ENCODE peak calls at places on chromosomes 5 and 9, in seven cellular contexts. O, N, Z, S, P, B and A are unnamed samples.

GRCh38 chr9:79046401-79046800 is 525.4 kb upstream of the TLE4 start:
- DNase-seq in P (no peak), O (no peak), Z (no peak), N (no peak), B (no peak), S (no peak), A (no peak)

GRCh38 chr5:126561908-126562307 is 33.1 kb downstream of the ALDH7A1 start:
- DNase-seq in O (no peak), B (no peak), Z (no peak), P (no peak), N (no peak), S (no peak), A (no peak)

GRCh38 chr5:22852807-22853670 is at the start of gene CDH12:
- DNase-seq in S (peak), B (peak), N (peak), P (no peak), Z (no peak), O (no peak), A (peak)

GRCh38 chr9:137167752-137168574 is 1.9 kb downstream of the LRRC26 start:
- DNase-seq in Z (no peak), N (no peak), P (no peak), B (peak), O (no peak), S (no peak), A (no peak)

GRCh38 chr5:179294891-179295777 is 50.1 kb downstream of the ADAMTS2 start:
- DNase-seq in N (peak), Z (no peak), S (no peak), B (no peak), O (peak), P (no peak), A (no peak)

GRCh38 chr5:143017992-143018391 is 247.8 kb downstream of the ARHGAP26 start:
- DNase-seq in P (no peak), S (no peak), N (no peak), O (no peak), Z (no peak), B (no peak), A (no peak)

GRCh38 chr5:54320256-54320655 is 9.9 kb upstream of the ARL15 start:
- DNase-seq in P (no peak), S (no peak), N (no peak), O (no peak), Z (no peak), B (no peak), A (no peak)

GRCh38 chr5:116395178-116395577 is 179.4 kb downstream of the SEMA6A start:
- DNase-seq in N (no peak), P (no peak), Z (no peak), O (no peak), B (no peak), S (no peak), A (peak)

GRCh38 chr5:115168829-115169391 is 798 bp downstream of the TRIM36 start:
- DNase-seq in B (peak), P (no peak), S (no peak), N (peak), Z (no peak), O (no peak), A (no peak)

GRCh38 chr9:98971168-98971914 is 27.6 kb downstream of the COL15A1 start:
- DNase-seq in N (peak), B (no peak), Z (peak), P (peak), O (peak), S (peak), A (no peak)

GRCh38 chr5:1702318-1702717 is 97.3 kb downstream of the MRPL36 start:
- DNase-seq in Z (no peak), B (no peak), N (no peak), S (no peak), O (no peak), P (no peak), A (no peak)

GRCh38 chr9:93582550-93582949 is 6.2 kb downstream of the PHF2 start:
- DNase-seq in N (no peak), Z (no peak), O (no peak), P (no peak), S (no peak), B (no peak), A (no peak)

GRCh38 chr9:13705356-13705755 is 425.9 kb upstream of the MPDZ start:
- DNase-seq in B (no peak), N (no peak), O (peak), Z (no peak), P (no peak), S (no peak), A (no peak)

GRCh38 chr5:12113062-12113461 is 208.8 kb upstream of the CTNND2 start:
- DNase-seq in B (no peak), P (no peak), N (no peak), Z (no peak), S (no peak), O (no peak), A (no peak)

GRCh38 chr9:94586814-94587213 is 6.8 kb downstream of the FBP2 start:
- DNase-seq in O (peak), Z (no peak), N (peak), S (no peak), P (no peak), B (no peak), A (no peak)

GRCh38 chr5:76544268-76544926 is 78.8 kb downstream of the F2RL2 start:
- DNase-seq in Z (no peak), P (no peak), O (peak), N (no peak), S (no peak), B (no peak), A (no peak)

GRCh38 chr9:135704366-135704947 is 2.5 kb downstream of the KCNT1 start:
- DNase-seq in Z (no peak), S (no peak), O (no peak), B (no peak), N (no peak), P (no peak), A (no peak)

GRCh38 chr9:78121488-78121887 is 89.9 kb upstream of the GNAQ start:
- DNase-seq in P (peak), Z (peak), S (peak), B (peak), O (peak), N (peak), A (peak)

GRCh38 chr9:1008256-1008655 is 31.8 kb downstream of the DMRT3 start:
- DNase-seq in S (no peak), P (no peak), O (no peak), Z (no peak), N (no peak), B (no peak), A (no peak)

GRCh38 chr5:14112998-14113652 is 30.0 kb upstream of the TRIO start:
- DNase-seq in O (no peak), N (no peak), P (no peak), Z (no peak), S (no peak), B (no peak), A (no peak)

GRCh38 chr5:131769337-131769736 is 27.5 kb downstream of the FNIP1 start:
- DNase-seq in S (no peak), Z (no peak), N (no peak), P (no peak), O (peak), B (no peak), A (no peak)

GRCh38 chr5:145543968-145544367 is 291.2 kb downstream of the PRELID2 start:
- DNase-seq in S (no peak), P (no peak), O (no peak), Z (no peak), N (no peak), B (no peak), A (no peak)

GRCh38 chr5:40396312-40396711 is 283.4 kb upstream of the PTGER4 start:
- DNase-seq in Z (no peak), N (no peak), B (no peak), O (no peak), P (no peak), S (no peak), A (no peak)

GRCh38 chr5:103502651-103503050 is 59.9 kb downstream of the NUDT12 start:
- DNase-seq in O (no peak), P (no peak), B (no peak), Z (no peak), N (no peak), S (no peak), A (no peak)

GRCh38 chr9:136170291-136170901 is 34.5 kb downstream of the LHX3 start:
- DNase-seq in B (no peak), S (no peak), P (no peak), Z (peak), N (peak), O (no peak), A (no peak)

GRCh38 chr9:19379283-19379682 is 753 bp downstream of the RPS6 start:
- DNase-seq in O (no peak), P (no peak), B (no peak), N (no peak), S (no peak), Z (no peak), A (no peak)

GRCh38 chr5:55850839-55851674 is at the start of gene IL31RA:
- DNase-seq in S (no peak), N (peak), O (peak), B (no peak), Z (no peak), P (no peak), A (no peak)